ENCODE peak calls at places on chromosomes 2 and 18, in seven cellular contexts. J is activated T-helper 1 cell treated with Interleukin-2 at 50 U/mL for 16 hours; G is NAMALWA; T is psoas muscle; Y is endodermal cell; O is activated CD4-positive, alpha-beta T cell treated with anti-CD3 and anti-CD28 coated beads, Interleukin-2, amount 50 U/mL, for 1 hour; D is Peyer's patch. R is an unnamed sample.
A peak's percentile ranks its signal among the peaks of the same experiment; 100 is the strongest.

GRCh38 chr2:40259900-40260299 is 192.0 kb downstream of the SLC8A1 start:
- DNase-seq in J (no peak), G (no peak), T (no peak), Y (no peak), O (no peak), D (no peak), R (no peak)

GRCh38 chr18:43078485-43079092 is 36.9 kb downstream of the RIT2 start:
- DNase-seq in J (no peak), G (no peak), T (no peak), Y (peak; percentile 55), O (no peak), D (no peak), R (no peak)

GRCh38 chr2:101710690-101711318 is 13.3 kb downstream of the MAP4K4 start:
- DNase-seq in J (no peak), G (peak; percentile 54), T (no peak), Y (no peak), O (no peak), D (no peak), R (peak; percentile 80)

GRCh38 chr18:54712315-54712714 is 116.0 kb upstream of the RAB27B start:
- DNase-seq in J (no peak), G (no peak), T (no peak), Y (no peak), O (no peak), D (no peak), R (no peak)

GRCh38 chr18:10923225-10923624 is 226.1 kb downstream of the PIEZO2 start:
- DNase-seq in J (no peak), G (no peak), T (no peak), Y (no peak), O (no peak), D (no peak), R (no peak)

GRCh38 chr2:16716051-16716450 is 50.4 kb upstream of the CYRIA start:
- DNase-seq in J (no peak), G (no peak), T (no peak), Y (no peak), O (no peak), D (no peak), R (peak; percentile 73)

GRCh38 chr2:38245114-38245641 is 131.9 kb downstream of the ATL2 start:
- DNase-seq in J (no peak), G (peak; percentile 10), T (no peak), Y (no peak), O (no peak), D (no peak), R (no peak)

GRCh38 chr2:170284205-170284604 is 106.3 kb downstream of the MYO3B start:
- DNase-seq in J (no peak), G (no peak), T (no peak), Y (no peak), O (no peak), D (no peak), R (no peak)

GRCh38 chr2:230068658-230069080 is at the start of gene SLC16A14:
- DNase-seq in J (no peak), G (peak; percentile 62), T (no peak), Y (no peak), O (peak; percentile 1), D (peak; percentile 21), R (peak; percentile 63)

GRCh38 chr2:66897181-66897580 is 462.3 kb downstream of the MEIS1 start:
- DNase-seq in J (no peak), G (no peak), T (no peak), Y (no peak), O (no peak), D (no peak), R (peak; percentile 32)

GRCh38 chr2:15170068-15170775 is 390.9 kb downstream of the NBAS start:
- DNase-seq in J (no peak), G (no peak), T (no peak), Y (no peak), O (no peak), D (no peak), R (no peak)

GRCh38 chr2:15840173-15840572 is 100.2 kb upstream of the MYCN start:
- DNase-seq in J (no peak), G (no peak), T (no peak), Y (no peak), O (no peak), D (no peak), R (no peak)

GRCh38 chr2:196957442-196957841 is 30.9 kb upstream of the PGAP1 start:
- DNase-seq in J (no peak), G (no peak), T (no peak), Y (no peak), O (no peak), D (no peak), R (no peak)

GRCh38 chr18:78618726-78619125 is 360.9 kb upstream of the SALL3 start:
- DNase-seq in J (no peak), G (no peak), T (no peak), Y (peak; percentile 13), O (no peak), D (no peak), R (no peak)

GRCh38 chr18:69402219-69402989 is 1.7 kb downstream of the DOK6 start:
- DNase-seq in J (no peak), G (no peak), T (no peak), Y (peak; percentile 73), O (no peak), D (no peak), R (no peak)

GRCh38 chr2:231199219-231199618 is 788 bp downstream of the ARMC9 start:
- DNase-seq in J (no peak), G (no peak), T (no peak), Y (no peak), O (no peak), D (no peak), R (no peak)

GRCh38 chr2:25098558-25099486 is 56.9 kb downstream of the EFR3B start:
- DNase-seq in J (no peak), G (no peak), T (no peak), Y (no peak), O (no peak), D (no peak), R (no peak)

GRCh38 chr18:2223859-2224258 is 347.4 kb downstream of the METTL4 start:
- DNase-seq in J (no peak), G (peak; percentile 43), T (no peak), Y (peak; percentile 71), O (no peak), D (no peak), R (peak; percentile 32)

GRCh38 chr2:102510791-102511575 is 38.0 kb downstream of the SLC9A4 start:
- DNase-seq in J (no peak), G (no peak), T (no peak), Y (no peak), O (no peak), D (no peak), R (no peak)

GRCh38 chr2:180763249-180763989 is 217.0 kb upstream of the UBE2E3 start:
- DNase-seq in J (no peak), G (no peak), T (no peak), Y (no peak), O (no peak), D (no peak), R (no peak)

GRCh38 chr18:63725682-63726480 is 23.1 kb downstream of the SERPINB11 start:
- DNase-seq in J (no peak), G (no peak), T (no peak), Y (peak; percentile 57), O (no peak), D (no peak), R (peak; percentile 91)

GRCh38 chr2:240836781-240837467 is 16.9 kb upstream of the KIF1A start:
- DNase-seq in J (no peak), G (no peak), T (peak; percentile 86), Y (no peak), O (no peak), D (no peak), R (no peak)

GRCh38 chr2:76978064-76978463 is 544.1 kb downstream of the LRRTM4 start:
- DNase-seq in J (no peak), G (no peak), T (no peak), Y (no peak), O (no peak), D (no peak), R (no peak)

GRCh38 chr18:11689972-11690570 is 1.0 kb downstream of the GNAL start:
- DNase-seq in J (no peak), G (no peak), T (no peak), Y (peak; percentile 83), O (no peak), D (no peak), R (peak; percentile 11)

GRCh38 chr2:205540066-205540465 is 142.2 kb upstream of the NRP2 start:
- DNase-seq in J (no peak), G (peak; percentile 11), T (no peak), Y (no peak), O (no peak), D (no peak), R (no peak)

GRCh38 chr2:199946836-199947235 is 8.5 kb downstream of the TYW5 start:
- DNase-seq in J (no peak), G (no peak), T (no peak), Y (no peak), O (no peak), D (no peak), R (no peak)

GRCh38 chr2:218805627-218806026 is 23.7 kb downstream of the CYP27A1 start:
- DNase-seq in J (no peak), G (no peak), T (no peak), Y (no peak), O (no peak), D (no peak), R (peak; percentile 55)